ENCODE peak calls at places on chromosomes 11 and 22, in five cellular contexts. I is activated naive CD4-positive, alpha-beta T cell; F is endothelial cell; T is activated CD4-positive, alpha-beta memory T cell treated with anti-CD3 and anti-CD28 coated beads, Interleukin-2, amount 10 ng/mL, durations not matched to agents 7 days and 5 days; D is activated naive CD8-positive, alpha-beta T cell treated with anti-CD3 and anti-CD28 coated beads, Interleukin-2, amount 10 ng/mL, durations not matched to agents 7 days and 5 days. S is an unnamed sample.

GRCh38 chr11:48012051-48012391 is 31.7 kb downstream of the PTPRJ start:
- DNase-seq in D (peak; percentile 48), F (no peak), T (peak; percentile 65), I (no peak), S (no peak)

GRCh38 chr22:20015187-20015625 is 1.4 kb downstream of the ARVCF start:
- DNase-seq in I (no peak), F (no peak), T (no peak), D (no peak), S (no peak)

GRCh38 chr11:67248653-67249052 is 17.6 kb upstream of the GRK2 start:
- DNase-seq in I (no peak), D (no peak), F (no peak), T (no peak), S (peak; percentile 72)

GRCh38 chr22:46841528-46841927 is 79.1 kb downstream of the TBC1D22A start:
- DNase-seq in I (no peak), D (no peak), F (no peak), T (no peak), S (no peak)

GRCh38 chr22:47602732-47603131 is 840.3 kb downstream of the TBC1D22A start:
- DNase-seq in F (no peak), D (no peak), I (no peak), T (no peak), S (no peak)

GRCh38 chr11:119509969-119510401 is 87.0 kb upstream of the THY1 start:
- DNase-seq in T (peak; percentile 24), D (no peak), F (no peak), I (no peak), S (peak; percentile 90)

GRCh38 chr22:17871726-17872458 is 97.6 kb upstream of the BID start:
- DNase-seq in I (no peak), F (no peak), D (no peak), T (no peak), S (no peak)

GRCh38 chr11:107916671-107917241 is 11.5 kb upstream of the RAB39A start:
- DNase-seq in I (no peak), D (peak; percentile 58), F (peak; percentile 56), T (peak; percentile 35), S (peak; percentile 43)

GRCh38 chr11:88814076-88814475 is 251.7 kb downstream of the GRM5 start:
- DNase-seq in F (no peak), I (no peak), T (no peak), D (no peak), S (no peak)

S was measured in AG20443.